ENCODE peak calls at places on chromosome 20, in ten cellular contexts. G is A549, T is endothelial cell of umbilical vein, Y is right lobe of liver, J is uterus, L is H1, D is breast epithelium, I is transverse colon, Q is stomach, P is upper lobe of left lung. U is an unnamed sample. For H3K4me1, the result is how much of the 10 kb centered on the place peaks cover.

GRCh38 chr20:51910202-51911050 is 108.1 kb upstream of the SALL4 start:
- DNase-seq in G (peak), T (peak), Y (no peak), J (no peak), L (no peak), D (no peak), I (no peak), Q (no peak), P (peak), U (no peak)

GRCh38 chr20:62182469-62183425 is at the start of gene MTG2:
- DNase-seq in G (peak), T (peak), Y (peak), J (peak), L (peak), D (peak), I (peak), Q (peak), P (peak), U (peak)

GRCh38 chr20:38298768-38299288 is 5.1 kb upstream of the BPI start:
- DNase-seq in G (no peak), T (peak), Y (peak), J (peak), L (no peak), D (peak), I (peak), Q (peak), P (peak), U (no peak)

GRCh38 chr20:22285555-22285954 is 298.8 kb downstream of the FOXA2 start:
- DNase-seq in G (no peak), T (no peak), Y (no peak), J (no peak), L (no peak), D (no peak), I (no peak), Q (no peak), P (no peak), U (no peak)

GRCh38 chr20:39019805-39020325 is 57.7 kb downstream of the DHX35 start:
- DNase-seq in G (no peak), T (no peak), Y (no peak), J (no peak), L (no peak), D (no peak), I (no peak), Q (no peak), P (no peak), U (no peak)

GRCh38 chr20:40706977-40707582 is 18.0 kb upstream of the MAFB start:
- DNase-seq in G (no peak), T (no peak), Y (no peak), J (no peak), L (peak), D (no peak), I (no peak), Q (no peak), P (peak), U (no peak)

GRCh38 chr20:7866279-7866678 is 74.0 kb downstream of the HAO1 start:
- DNase-seq in G (no peak), T (peak), Y (peak), J (no peak), L (no peak), D (no peak), I (no peak), Q (no peak), P (no peak), U (no peak)

GRCh38 chr20:51422912-51423667 is 119.4 kb downstream of the NFATC2 start:
- DNase-seq in G (no peak), T (no peak), Y (no peak), J (no peak), L (no peak), D (no peak), I (no peak), Q (no peak), P (no peak), U (no peak)

GRCh38 chr20:42938486-42939205 is 251.1 kb downstream of the PTPRT start:
- DNase-seq in G (no peak), T (no peak), Y (no peak), J (no peak), L (no peak), D (peak), I (no peak), Q (no peak), P (no peak), U (no peak)

GRCh38 chr20:13119583-13119982 is 101.5 kb upstream of the ISM1 start:
- DNase-seq in G (peak), T (peak), Y (no peak), J (peak), L (no peak), D (peak), I (peak), Q (no peak), P (no peak), U (no peak)

GRCh38 chr20:31851240-31851955 is 6.0 kb upstream of the FOXS1 start:
- DNase-seq in G (no peak), T (no peak), Y (no peak), J (no peak), L (no peak), D (no peak), I (no peak), Q (no peak), P (no peak), U (no peak)

GRCh38 chr20:38277691-38278090 is 17.2 kb upstream of the KIAA1755 start:
- DNase-seq in G (no peak), T (no peak), Y (no peak), J (no peak), L (no peak), D (no peak), I (no peak), Q (no peak), P (no peak), U (no peak)

GRCh38 chr20:12891643-12892042 is 117.1 kb upstream of the SPTLC3 start:
- DNase-seq in G (no peak), T (no peak), Y (no peak), J (peak), L (no peak), D (no peak), I (no peak), Q (no peak), P (no peak), U (no peak)

GRCh38 chr20:621115-621756 is 11.1 kb upstream of the TCF15 start:
- DNase-seq in G (no peak), T (no peak), Y (no peak), J (no peak), L (no peak), D (no peak), I (no peak), Q (no peak), P (no peak), U (no peak)

GRCh38 chr20:54122189-54122588 is 51.6 kb downstream of the CYP24A1 start:
- DNase-seq in G (no peak), T (no peak), Y (no peak), J (no peak), L (no peak), D (no peak), I (no peak), Q (no peak), P (no peak), U (no peak)

GRCh38 chr20:7347409-7347808 is 579.9 kb downstream of the BMP2 start:
- DNase-seq in G (no peak), T (no peak), Y (no peak), J (no peak), L (no peak), D (no peak), I (no peak), Q (no peak), P (no peak), U (no peak)

GRCh38 chr20:10453241-10453640 is 18.1 kb downstream of the SLX4IP start:
- DNase-seq in G (no peak), T (no peak), Y (no peak), J (no peak), L (no peak), D (no peak), I (peak), Q (no peak), P (peak), U (peak)

GRCh38 chr20:44644384-44645131 is 6.9 kb downstream of the ADA start:
- DNase-seq in G (no peak), T (no peak), Y (no peak), J (no peak), L (no peak), D (no peak), I (no peak), Q (no peak), P (no peak), U (peak)

GRCh38 chr20:64116016-64116415 is 8.7 kb upstream of the NPBWR2 start:
- DNase-seq in G (no peak), T (no peak), Y (no peak), J (no peak), L (peak), D (no peak), I (no peak), Q (peak), P (no peak), U (peak)

GRCh38 chr20:49687595-49688567 is 25.8 kb downstream of the B4GALT5 start:
- DNase-seq in G (no peak), T (no peak), Y (no peak), J (no peak), L (no peak), D (no peak), I (no peak), Q (no peak), P (no peak), U (no peak)
- H3K4me1 ChIP-seq in G (half or more), T (under half), Y (under half), J (under half), L (under half), D (under half), I (under half), Q (half or more), P (half or more), U (under half)

DNA sequence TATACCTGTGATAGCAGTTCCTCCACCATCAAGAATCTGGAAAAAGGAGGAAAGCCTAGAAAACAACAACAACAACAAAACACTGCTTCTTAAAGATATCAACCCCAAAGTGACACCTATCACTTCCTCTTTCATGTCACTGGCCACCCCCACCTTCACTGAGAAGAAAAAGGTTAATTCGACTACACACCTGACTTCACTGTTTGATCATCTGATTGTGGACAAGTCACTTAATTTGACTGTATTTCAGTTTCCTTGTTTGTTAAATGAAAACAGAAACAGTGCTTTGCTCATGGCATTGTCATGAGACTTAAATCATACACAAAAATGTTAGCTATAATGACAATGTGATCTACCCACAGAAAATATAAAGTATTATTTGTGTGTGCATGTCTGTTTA is 280.6 kb upstream of the SULF2 start:
- DNase-seq in G (no peak), T (no peak), Y (no peak), J (no peak), L (no peak), D (no peak), I (no peak), Q (no peak), P (no peak), U (no peak)
- TF ChIP-seq POLR2A in G (no peak), T (no peak), Y (no peak), J (no peak), L (no peak), D (no peak), I (no peak), Q (no peak), P (no peak), U (no peak)

GRCh38 chr20:23656372-23656771 is 18.6 kb upstream of the CST3 start:
- DNase-seq in G (no peak), T (no peak), Y (no peak), J (no peak), L (peak), D (no peak), I (no peak), Q (no peak), P (no peak), U (no peak)
- H3K4me1 ChIP-seq in G (under half), T (under half), Y (under half), J (under half), L (under half), D (under half), I (under half), Q (under half), P (under half), U (under half)

DNA sequence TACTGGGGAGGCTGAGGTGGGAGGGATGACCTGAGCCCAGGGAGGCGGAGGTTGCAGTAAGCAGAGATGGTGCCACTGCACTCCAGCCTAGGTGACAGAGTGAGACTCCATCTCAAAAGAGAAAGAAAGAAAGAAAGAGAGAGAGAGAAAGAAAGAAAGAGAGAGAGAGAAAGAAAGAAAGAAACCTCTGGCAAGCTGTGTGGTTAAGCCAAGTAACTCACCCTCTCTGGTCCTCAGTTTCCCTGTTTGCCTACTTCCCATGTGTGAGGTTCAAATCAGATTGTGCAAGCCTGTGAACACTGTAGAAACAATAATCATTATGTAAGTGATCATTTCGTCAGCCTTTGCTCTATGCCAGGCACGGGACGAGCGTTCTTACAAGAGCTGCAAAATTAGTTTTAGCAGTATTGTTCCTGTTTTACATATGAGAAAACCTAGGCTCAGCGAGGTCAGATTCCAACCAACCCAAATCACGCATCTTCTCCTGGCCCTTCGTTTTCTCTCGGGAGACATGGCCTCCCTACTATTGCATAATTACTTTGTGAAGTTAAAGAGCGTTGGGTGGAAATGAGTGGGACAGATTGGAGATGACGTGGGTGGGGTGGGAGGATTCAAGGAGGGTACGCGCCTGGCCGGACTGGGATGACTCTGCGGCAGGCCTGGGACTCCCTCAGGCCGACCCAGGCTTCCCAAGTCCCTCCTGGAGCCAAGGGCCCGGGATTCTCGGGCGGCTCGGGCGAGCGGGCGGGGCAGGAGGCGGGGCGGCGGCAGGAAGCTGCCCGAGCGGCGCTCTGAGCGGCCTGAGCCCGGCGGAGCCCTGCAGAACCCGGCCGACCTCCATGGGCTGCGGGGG is at the start of gene SNX21:
- DNase-seq in G (peak), T (peak), Y (peak), J (peak), L (peak), D (peak), I (peak), Q (peak), P (peak), U (peak)
- TF ChIP-seq POLR2A in G (no peak), T (no peak), Y (peak), J (peak), L (no peak), D (no peak), I (no peak), Q (no peak), P (no peak), U (peak)